ENCODE peak calls at places on chromosomes 4 and X, in five cellular contexts. P is RWPE2; K is NCI-H774; Q is stimulated activated naive B cell treated with anti-CD40 and anti-IgM and Interleukin-4, amounts not matched to agents 10 μg/mL and 1 μg/mL and 100 μg/mL, for 72 hours; G is NCI-H1092 treated with DMSO at 0.1 percent for 48 hours. U is an unnamed sample.
A peak's percentile ranks its signal among the peaks of the same experiment; 100 is the strongest.

GRCh38 chr4:80107374-80107773 is 34.3 kb upstream of the ANTXR2 start:
- DNase-seq in G (no peak), K (no peak), Q (no peak), P (no peak), U (no peak)

GRCh38 chr4:114077610-114078009 is 98.2 kb upstream of the ARSJ start:
- DNase-seq in P (no peak), Q (no peak), K (no peak), G (no peak), U (no peak)

GRCh38 chr4:41709844-41710481 is 38.6 kb downstream of the PHOX2B start:
- DNase-seq in G (no peak), K (peak; percentile 18), P (no peak), Q (no peak), U (peak; percentile 18)

GRCh38 chr4:53490965-53491622 is 100.2 kb downstream of the LNX1 start:
- DNase-seq in Q (no peak), P (no peak), G (peak; percentile 7), K (peak; percentile 12), U (peak; percentile 24)

GRCh38 chr4:80362578-80363181 is 27.1 kb downstream of the CFAP299 start:
- DNase-seq in Q (no peak), K (peak; percentile 37), G (peak; percentile 56), P (no peak), U (peak; percentile 39)

GRCh38 chrX:133575501-133575900 is 160.2 kb upstream of the GPC4 start:
- DNase-seq in Q (no peak), G (no peak), K (no peak), P (no peak), U (no peak)

GRCh38 chr4:121791481-121791880 is 9.6 kb upstream of the EXOSC9 start:
- DNase-seq in P (no peak), Q (no peak), K (no peak), G (no peak), U (no peak)

GRCh38 chr4:109009909-109010308 is 247.1 kb upstream of the ETNPPL start:
- DNase-seq in G (no peak), K (no peak), Q (no peak), P (no peak), U (no peak)

GRCh38 chrX:103063191-103063845 is 653 bp downstream of the BEX1 start:
- DNase-seq in K (peak; percentile 36), P (no peak), Q (no peak), G (peak; percentile 59), U (peak; percentile 68)

GRCh38 chr4:174394915-174395314 is 111.2 kb downstream of the CEP44 start:
- DNase-seq in K (no peak), G (no peak), P (no peak), Q (no peak), U (no peak)

U was measured in NCI-H526.